ENCODE peak calls at places on chromosome 4, in seven cellular contexts. Z, W, N, L, H, F and O are unnamed samples.

GRCh38 chr4:182806259-182807252 is 110.6 kb downstream of the DCTD start:
- DNase-seq in Z (no peak), H (peak; percentile 3), F (peak; percentile 53), W (peak; percentile 52), L (peak; percentile 52), N (peak; percentile 32), O (peak; percentile 85)

GRCh38 chr4:8297691-8298485 is 28.3 kb downstream of the HTRA3 start:
- DNase-seq in N (no peak), H (no peak), L (no peak), Z (no peak), F (no peak), W (no peak), O (no peak)

GRCh38 chr4:25792200-25792791 is 70.5 kb downstream of the SEL1L3 start:
- DNase-seq in N (no peak), Z (no peak), L (no peak), W (no peak), F (peak; percentile 41), H (no peak), O (no peak)

GRCh38 chr4:52864816-52865215 is 2.7 kb downstream of the RASL11B start:
- DNase-seq in H (peak; percentile 20), F (no peak), W (no peak), Z (no peak), N (no peak), L (no peak), O (no peak)

GRCh38 chr4:161936625-161937133 is 227.1 kb downstream of the FSTL5 start:
- DNase-seq in Z (no peak), W (no peak), L (no peak), N (peak; percentile 84), H (peak; percentile 91), F (no peak), O (no peak)

GRCh38 chr4:15469402-15470148 is at the start of gene CC2D2A:
- DNase-seq in Z (no peak), W (peak; percentile 46), H (no peak), L (no peak), F (no peak), N (no peak), O (peak; percentile 29)

GRCh38 chr4:3041192-3042142 is 32.9 kb downstream of the HTT-AS start:
- DNase-seq in H (no peak), N (peak; percentile 22), F (no peak), L (no peak), Z (peak; percentile 43), W (no peak), O (no peak)

GRCh38 chr4:4386296-4386735 is 586 bp upstream of the NSG1 start:
- DNase-seq in H (no peak), L (no peak), W (no peak), N (no peak), Z (peak; percentile 52), F (no peak), O (no peak)

GRCh38 chr4:168071304-168071703 is 21.0 kb upstream of the ANXA10 start:
- DNase-seq in Z (no peak), N (no peak), W (no peak), L (no peak), H (no peak), F (no peak), O (no peak)

GRCh38 chr4:102757681-102758080 is 3.1 kb downstream of the MANBA start:
- DNase-seq in L (no peak), W (no peak), H (no peak), F (no peak), N (no peak), Z (no peak), O (no peak)

GRCh38 chr4:183723561-183724228 is 64.6 kb downstream of the TRAPPC11 start:
- DNase-seq in H (no peak), Z (no peak), N (no peak), F (no peak), W (no peak), L (no peak), O (no peak)

GRCh38 chr4:7103599-7104365 is 35.9 kb upstream of the GRPEL1 start:
- DNase-seq in N (peak; percentile 9), F (no peak), Z (no peak), L (no peak), W (no peak), H (no peak), O (no peak)

GRCh38 chr4:80201326-80202151 is 4.2 kb downstream of the PRDM8 start:
- DNase-seq in W (no peak), Z (peak; percentile 86), N (no peak), F (peak; percentile 54), L (no peak), H (no peak), O (no peak)

GRCh38 chr4:6663596-6664393 is 23.3 kb downstream of the MRFAP1 start:
- DNase-seq in H (no peak), F (no peak), N (no peak), Z (no peak), W (no peak), L (no peak), O (no peak)

GRCh38 chr4:7844247-7844991 is 95.2 kb downstream of the AFAP1 start:
- DNase-seq in N (peak; percentile 67), H (peak; percentile 93), L (no peak), Z (peak; percentile 68), W (peak; percentile 67), F (peak; percentile 0), O (peak; percentile 54)

GRCh38 chr4:171846232-171846631 is 33.0 kb downstream of the GALNTL6 start:
- DNase-seq in L (peak; percentile 0), W (peak; percentile 61), H (no peak), N (peak; percentile 32), Z (no peak), F (peak; percentile 74), O (peak; percentile 55)